ENCODE peak calls at places on chromosomes 3 and 15, in four cellular contexts. H, Z, Y and B are unnamed samples. For H3K4me1, the result is how much of the 10 kb centered on the place peaks cover.

GRCh38 chr3:39668420-39668819 is 141.0 kb upstream of the MYRIP start:
- DNase-seq in H (peak), Z (no peak), Y (peak), B (no peak)

GRCh38 chr3:144466114-144466513 is 494.5 kb downstream of the DIPK2A start:
- DNase-seq in H (no peak), Z (no peak), Y (peak), B (no peak)

GRCh38 chr3:27253831-27254230 is 115.4 kb downstream of the NEK10 start:
- DNase-seq in H (peak), Z (peak), Y (peak), B (no peak)

GRCh38 chr3:58035512-58035867 is 27.3 kb downstream of the FLNB start:
- DNase-seq in H (no peak), Z (no peak), Y (no peak), B (no peak)

GRCh38 chr3:50257990-50258389 is 11.0 kb upstream of the SEMA3B start:
- DNase-seq in H (no peak), Z (no peak), Y (no peak), B (no peak)

GRCh38 chr3:184591789-184592188 is 30.2 kb downstream of the EPHB3 start:
- DNase-seq in H (no peak), Z (no peak), Y (no peak), B (no peak)

GRCh38 chr3:114418724-114419543 is 125.1 kb downstream of the TIGIT start:
- DNase-seq in H (peak), Z (no peak), Y (peak), B (no peak)

GRCh38 chr15:91860498-91860897 is 7.0 kb downstream of the SLCO3A1 start:
- DNase-seq in H (no peak), Z (no peak), Y (no peak), B (no peak)

GRCh38 chr3:170128977-170129431 is 52.5 kb downstream of the PHC3 start:
- DNase-seq in H (peak), Z (no peak), Y (peak), B (no peak)

GRCh38 chr3:100538339-100538706 is 45.9 kb downstream of the TMEM45A start:
- DNase-seq in H (no peak), Z (no peak), Y (no peak), B (no peak)

GRCh38 chr3:99875573-99875924 is 57.9 kb downstream of the CMSS1 start:
- DNase-seq in H (peak), Z (no peak), Y (no peak), B (no peak)

GRCh38 chr3:133038089-133038730 is at the start of gene TMEM108:
- DNase-seq in H (peak), Z (peak), Y (peak), B (peak)

GRCh38 chr15:100862162-100862561 is 17.5 kb upstream of the ALDH1A3 start:
- DNase-seq in H (no peak), Z (no peak), Y (no peak), B (no peak)

GRCh38 chr15:100859970-100860828 is 19.4 kb upstream of the ALDH1A3 start:
- DNase-seq in H (no peak), Z (no peak), Y (no peak), B (no peak)

GRCh38 chr15:100863406-100864198 is 16.0 kb upstream of the ALDH1A3 start:
- DNase-seq in H (no peak), Z (peak), Y (no peak), B (peak)

GRCh38 chr15:100860829-100861510 is 18.7 kb upstream of the ALDH1A3 start:
- DNase-seq in H (no peak), Z (no peak), Y (no peak), B (no peak)

DNA sequence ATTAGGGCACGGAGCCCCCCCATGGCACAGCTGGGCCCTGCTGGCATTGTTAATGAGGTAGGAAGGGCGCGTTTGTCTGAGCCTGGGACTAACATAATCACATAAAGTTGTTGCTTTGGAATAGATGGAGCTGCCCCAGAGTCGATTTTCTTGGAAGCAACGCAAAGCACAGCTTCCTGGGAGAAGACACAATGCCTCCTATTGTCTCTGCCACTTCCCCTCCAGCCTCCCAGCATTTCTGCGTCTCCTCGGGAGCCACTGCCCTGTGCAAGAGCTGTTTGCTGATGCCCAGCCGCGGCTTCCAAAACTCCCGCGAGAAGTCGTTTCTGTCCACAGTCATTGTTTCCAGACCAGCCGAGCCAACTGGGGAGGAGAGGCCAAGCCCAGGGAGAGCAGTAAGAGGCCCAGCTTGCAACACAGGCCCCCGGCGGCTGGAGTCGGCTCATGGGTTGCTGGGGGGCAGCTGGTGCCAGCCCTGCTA is 18.1 kb upstream of the ALDH1A3 start:
- DNase-seq in H (no peak), Z (peak), Y (no peak), B (peak)
- H3K27ac ChIP-seq in H (no peak), Z (no peak), Y (no peak), B (peak)

GRCh38 chr3:141505166-141505565 is 18.3 kb downstream of the RASA2 start:
- DNase-seq in H (no peak), Z (no peak), Y (no peak), B (no peak)

GRCh38 chr3:141507392-141508066 is 20.7 kb downstream of the RASA2 start:
- DNase-seq in H (no peak), Z (no peak), Y (no peak), B (no peak)

GRCh38 chr3:141506071-141506470 is 19.2 kb downstream of the RASA2 start:
- DNase-seq in H (no peak), Z (no peak), Y (no peak), B (no peak)

GRCh38 chr3:141508067-141508436 is 21.2 kb downstream of the RASA2 start:
- DNase-seq in H (no peak), Z (no peak), Y (no peak), B (no peak)
- H3K4me1 ChIP-seq in H (under half), Z (under half), Y (under half), B (under half)

DNA sequence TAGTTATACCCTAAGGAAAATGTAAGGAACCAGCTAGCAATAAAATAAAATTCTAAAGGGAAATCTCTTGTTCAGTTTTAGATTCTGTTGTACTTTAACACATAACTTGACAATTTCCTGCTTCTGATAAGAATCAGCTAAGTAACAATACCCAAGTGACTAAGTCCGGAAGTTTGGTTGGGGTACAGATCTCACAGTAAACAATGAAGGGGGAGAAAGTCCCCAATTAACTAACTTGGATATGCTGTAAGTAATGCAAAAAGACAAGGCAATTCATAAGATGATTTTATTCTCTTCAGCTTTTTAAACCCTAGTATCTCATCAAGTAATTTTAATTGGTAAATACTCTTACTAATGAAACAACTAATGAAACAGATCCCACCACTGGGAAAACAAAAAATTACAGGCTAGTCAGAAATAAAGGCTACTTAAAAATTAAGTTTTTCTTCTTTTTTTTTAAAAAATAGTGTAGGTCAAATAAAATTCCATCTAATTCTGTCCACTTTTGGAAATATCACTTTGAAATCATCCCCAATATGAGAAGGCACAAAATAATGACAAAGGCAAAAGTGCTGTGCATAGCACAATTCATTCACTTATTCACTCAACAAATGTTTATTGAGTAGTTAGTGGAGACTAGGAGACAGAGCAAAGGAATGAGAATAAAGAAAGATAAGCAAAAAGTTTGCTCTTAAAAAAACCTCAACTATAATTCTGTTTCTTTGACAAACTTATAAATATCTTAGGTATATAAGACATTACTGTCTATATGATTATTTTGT is 37.8 kb upstream of the IL20RB start:
- DNase-seq in H (no peak), Z (no peak), Y (peak), B (no peak)
- H3K27ac ChIP-seq in H (no peak), Z (peak), Y (no peak), B (no peak)

DNA sequence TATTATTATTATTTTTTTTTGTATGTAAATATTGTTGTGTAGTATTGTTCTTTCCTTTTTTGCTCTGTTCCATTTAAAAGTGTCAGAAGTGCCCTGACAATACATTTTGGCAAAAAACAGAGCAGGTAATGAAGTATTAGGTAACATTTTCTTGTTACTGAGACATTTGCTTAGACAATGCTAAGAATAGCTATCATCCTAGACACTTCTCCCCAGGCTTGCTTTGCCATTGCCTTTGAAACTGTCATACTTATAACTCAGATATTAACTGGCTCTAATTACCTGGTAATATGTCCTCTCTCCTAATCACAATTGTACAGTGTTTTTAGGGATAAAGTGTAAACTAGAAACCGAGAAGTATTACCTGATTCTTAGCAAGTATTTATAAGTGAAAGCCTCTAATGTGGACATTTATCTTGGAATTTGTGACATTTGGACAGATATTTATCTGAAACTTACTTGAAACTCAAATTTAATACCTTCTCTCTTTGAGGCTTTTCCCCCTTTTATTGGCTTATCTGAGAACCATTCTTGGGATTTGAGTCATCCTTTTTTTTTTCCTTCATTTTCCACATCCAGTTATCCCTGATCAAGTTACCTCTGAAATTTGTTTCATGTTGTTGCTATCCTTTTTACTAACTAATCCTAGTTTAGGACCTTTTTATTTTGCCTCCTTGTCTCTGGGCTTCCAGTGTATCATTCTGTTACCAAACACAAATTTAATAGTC is 13.1 kb downstream of the ARIH1 start:
- DNase-seq in H (no peak), Z (no peak), Y (no peak), B (no peak)
- H3K4me1 ChIP-seq in H (under half), Z (under half), Y (under half), B (under half)

DNA sequence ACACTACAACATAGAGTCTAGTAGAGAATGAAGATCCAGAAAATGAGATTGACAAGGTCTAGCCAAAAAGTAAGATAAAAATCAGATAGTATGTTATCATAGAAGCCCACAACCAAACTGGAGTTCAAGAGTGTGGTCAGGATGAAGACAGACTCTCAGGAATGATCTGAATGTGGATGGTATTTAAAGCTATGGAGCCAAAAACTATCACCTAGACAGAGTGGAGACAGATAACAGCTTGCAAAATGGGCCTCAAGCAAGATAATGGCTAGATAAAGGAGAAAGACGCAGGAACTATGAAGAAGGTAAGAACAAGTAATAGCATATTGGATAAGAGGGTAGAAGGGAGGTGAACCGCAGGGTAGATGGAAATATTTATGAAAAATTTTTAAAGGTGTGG is 35.4 kb downstream of the ZMAT3 start:
- DNase-seq in H (no peak), Z (no peak), Y (peak), B (no peak)
- H3K27ac ChIP-seq in H (no peak), Z (no peak), Y (no peak), B (no peak)

DNA sequence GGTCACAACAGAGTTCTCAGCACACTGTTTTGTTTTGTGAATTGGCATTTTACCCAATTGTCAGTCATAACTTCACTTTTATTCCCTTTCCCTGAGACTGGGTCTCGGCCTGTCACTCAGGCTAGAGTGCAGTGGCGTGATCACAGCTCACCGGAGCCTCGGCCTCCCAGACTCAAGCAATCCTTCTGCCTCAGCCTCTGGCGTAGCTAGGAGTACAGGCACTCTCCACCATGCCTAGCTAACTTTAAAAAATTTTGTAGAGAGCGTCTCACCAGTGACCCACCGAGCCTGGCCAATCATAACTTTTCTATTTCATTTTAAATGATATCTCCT is 26.5 kb downstream of the TRIM71 start:
- DNase-seq in H (no peak), Z (no peak), Y (no peak), B (no peak)
- H3K4me1 ChIP-seq in H (under half), Z (under half), Y (half or more), B (under half)

GRCh38 chr15:31456329-31457060 is 129.9 kb downstream of the KLF13 start:
- DNase-seq in H (no peak), Z (no peak), Y (no peak), B (peak)
- H3K27ac ChIP-seq in H (peak), Z (no peak), Y (no peak), B (peak)